ENCODE peak calls at places on chromosomes 13 and 19, in seven cellular contexts. T is AG09309; A is CD4-positive, alpha-beta T cell; D is CD8-positive, alpha-beta T cell; B is kidney epithelial cell; J is fibroblast of pulmonary artery; V is breast epithelium. R is an unnamed sample.

GRCh38 chr13:85661639-85662038 is 137.6 kb downstream of the SLITRK6 start:
- DNase-seq in D (no peak), V (no peak), A (no peak), B (no peak), T (no peak), J (no peak), R (no peak)

GRCh38 chr13:108194435-108194936 is 20.9 kb downstream of the LIG4 start:
- DNase-seq in D (no peak), T (no peak), B (no peak), A (no peak), J (no peak), V (no peak), R (no peak)

GRCh38 chr19:306151-306900 is 15.1 kb upstream of the PLPP2 start:
- DNase-seq in A (no peak), B (no peak), D (no peak), V (no peak), J (no peak), T (no peak), R (no peak)

GRCh38 chr13:41352935-41353801 is 42.1 kb downstream of the NAA16 start:
- DNase-seq in A (peak; percentile 52), J (peak; percentile 80), V (no peak), T (no peak), D (peak; percentile 42), B (peak; percentile 2), R (peak; percentile 30)

GRCh38 chr19:38023245-38023644 is 116.2 kb downstream of the SIPA1L3 start:
- DNase-seq in J (peak; percentile 64), D (no peak), T (no peak), A (no peak), V (no peak), B (no peak), R (no peak)

GRCh38 chr13:65966991-65967451 is 1263.1 kb downstream of the PCDH9 start:
- DNase-seq in T (no peak), V (no peak), B (no peak), A (no peak), J (peak; percentile 82), D (no peak), R (no peak)

GRCh38 chr19:46428278-46429141 is at the start of gene PNMA8C:
- DNase-seq in V (peak; percentile 73), D (peak; percentile 37), T (no peak), J (peak; percentile 53), B (no peak), A (peak; percentile 17), R (peak; percentile 81)

GRCh38 chr13:111210488-111210887 is 95.4 kb downstream of the ARHGEF7 start:
- DNase-seq in D (no peak), V (no peak), J (peak; percentile 83), B (peak; percentile 64), A (no peak), T (peak; percentile 68), R (no peak)

GRCh38 chr19:2478756-2479555 is 3.0 kb downstream of the GADD45B start:
- DNase-seq in D (peak; percentile 49), T (no peak), V (peak; percentile 88), J (peak; percentile 82), A (peak; percentile 56), B (no peak), R (no peak)

GRCh38 chr13:114104626-114105350 is 27.6 kb downstream of the RASA3 start:
- DNase-seq in J (no peak), D (no peak), A (no peak), B (no peak), T (no peak), V (no peak), R (no peak)

GRCh38 chr19:31141301-31141700 is 207.9 kb downstream of the TSHZ3 start:
- DNase-seq in J (no peak), V (no peak), A (no peak), T (no peak), D (no peak), B (no peak), R (no peak)

GRCh38 chr19:31139871-31140505 is 209.2 kb downstream of the TSHZ3 start:
- DNase-seq in T (peak; percentile 56), D (no peak), A (no peak), J (peak; percentile 74), V (no peak), B (peak; percentile 83), R (no peak)

GRCh38 chr19:31138077-31138476 is 211.2 kb downstream of the TSHZ3 start:
- DNase-seq in D (no peak), B (no peak), V (no peak), J (no peak), T (no peak), A (no peak), R (no peak)

GRCh38 chr19:31144069-31144468 is 205.2 kb downstream of the TSHZ3 start:
- DNase-seq in B (no peak), V (no peak), T (no peak), J (no peak), D (no peak), A (no peak), R (no peak)

GRCh38 chr19:31140717-31141116 is 208.5 kb downstream of the TSHZ3 start:
- DNase-seq in J (peak; percentile 58), D (no peak), V (no peak), A (no peak), B (peak; percentile 23), T (no peak), R (no peak)
- TF ChIP-seq CTCF in J (no peak), D (no peak), V (no peak), A (no peak), B (no peak), T (peak; percentile 16), R (no peak)

GRCh38 chr19:13842294-13843103 is 34.4 kb upstream of the NANOS3 start:
- DNase-seq in V (peak; percentile 90), J (peak; percentile 77), D (peak; percentile 63), T (no peak), B (no peak), A (peak; percentile 70), R (no peak)
- TF ChIP-seq CTCF in V (no peak), J (no peak), D (no peak), T (no peak), B (no peak), A (no peak), R (no peak)

GRCh38 chr19:50708179-50708879 is 11.3 kb downstream of the SHANK1 start:
- DNase-seq in B (no peak), V (no peak), A (no peak), T (no peak), J (no peak), D (no peak), R (no peak)

GRCh38 chr19:50711196-50711595 is 8.4 kb downstream of the SHANK1 start:
- DNase-seq in T (no peak), D (no peak), J (no peak), V (no peak), A (no peak), B (no peak), R (no peak)

GRCh38 chr19:50710612-50711011 is 9.0 kb downstream of the SHANK1 start:
- DNase-seq in B (no peak), J (no peak), A (no peak), D (no peak), V (no peak), T (no peak), R (no peak)

GRCh38 chr19:50711805-50712204 is 7.8 kb downstream of the SHANK1 start:
- DNase-seq in D (no peak), A (no peak), T (no peak), B (no peak), V (no peak), J (no peak), R (no peak)

DNA sequence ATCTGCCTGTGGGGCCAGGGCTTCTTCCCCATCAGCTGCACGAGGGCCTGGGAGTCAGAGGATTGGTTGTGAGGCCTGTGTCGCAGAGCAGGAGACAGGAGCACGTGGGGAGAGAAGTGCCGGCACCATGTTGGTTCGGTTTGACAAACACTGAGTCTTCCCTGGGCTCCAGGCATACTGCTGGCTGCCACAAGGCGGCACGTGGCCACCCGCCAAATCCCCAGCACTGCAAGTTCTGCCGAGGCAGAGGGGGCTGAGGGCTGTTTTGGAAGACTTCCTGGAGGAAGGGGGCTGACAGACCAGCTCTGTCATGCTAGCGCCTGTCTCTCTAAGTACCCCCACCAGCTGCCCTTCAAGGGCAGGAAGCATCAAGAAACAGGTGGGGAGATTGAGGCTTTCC is 9.5 kb downstream of the SHANK1 start:
- DNase-seq in A (no peak), B (no peak), D (no peak), J (no peak), T (no peak), V (no peak), R (no peak)
- TF ChIP-seq CTCF in A (no peak), B (no peak), D (no peak), J (peak; percentile 12), T (peak; percentile 31), V (no peak), R (no peak)

GRCh38 chr19:15525291-15525690 is 17.0 kb downstream of the CYP4F22 start:
- DNase-seq in A (no peak), J (no peak), B (no peak), D (no peak), V (no peak), T (no peak), R (no peak)
- TF ChIP-seq CTCF in A (no peak), J (no peak), B (no peak), D (no peak), V (no peak), T (no peak), R (no peak)

GRCh38 chr19:45103625-45104319 is 10.8 kb downstream of the PPP1R37 start:
- DNase-seq in B (no peak), V (no peak), T (no peak), A (no peak), J (no peak), D (no peak), R (no peak)
- TF ChIP-seq CTCF in B (peak; percentile 31), V (no peak), T (no peak), A (no peak), J (no peak), D (no peak), R (no peak)

DNA sequence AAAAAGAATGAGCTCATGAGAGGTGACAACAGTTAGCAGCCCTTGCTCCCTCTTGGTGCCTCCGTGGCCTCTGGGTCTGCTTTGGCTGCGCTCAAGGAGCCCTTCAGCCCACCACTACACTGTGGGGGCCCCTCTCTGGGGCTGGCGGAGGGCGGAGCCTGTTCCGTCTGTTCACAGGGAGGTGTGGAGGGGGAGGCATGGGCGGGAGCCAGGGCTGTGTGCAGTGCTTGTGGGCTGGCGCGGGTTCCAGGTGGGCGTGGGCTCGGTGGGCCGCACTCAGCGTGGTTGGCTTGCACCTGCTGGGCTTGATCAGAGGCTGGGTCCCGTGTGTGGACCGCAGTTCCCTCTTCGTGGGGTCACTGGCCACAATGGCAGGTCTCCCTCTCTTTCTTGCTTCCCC is 953.4 kb upstream of the PRR20A start:
- DNase-seq in A (no peak), V (no peak), B (no peak), J (no peak), T (no peak), D (no peak), R (no peak)
- TF ChIP-seq CTCF in A (no peak), V (no peak), B (no peak), J (no peak), T (no peak), D (no peak), R (no peak)

DNA sequence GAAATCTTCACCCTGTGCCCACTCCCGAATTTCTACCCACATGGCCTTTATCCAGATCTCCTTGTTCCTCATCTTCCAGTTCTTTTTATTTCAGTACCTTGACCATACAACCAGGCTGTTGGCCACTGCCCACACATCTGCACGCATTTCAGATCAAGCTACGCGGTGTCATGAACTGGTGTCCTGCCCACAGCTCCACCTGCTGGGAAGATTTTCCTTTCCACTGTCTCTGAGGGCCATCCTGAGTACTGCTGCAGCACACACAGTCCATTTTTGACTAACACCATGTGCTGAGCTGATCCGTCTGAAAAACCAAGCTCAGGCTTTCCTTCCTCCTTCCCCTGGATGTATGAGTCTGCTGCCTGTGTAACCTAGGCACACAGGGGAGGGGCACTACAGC is 71.8 kb downstream of the WASF3 start:
- DNase-seq in J (peak; percentile 17), D (no peak), T (no peak), A (no peak), V (no peak), B (no peak), R (no peak)
- TF ChIP-seq CTCF in J (peak; percentile 7), D (no peak), T (peak; percentile 31), A (no peak), V (no peak), B (no peak), R (no peak)

R was measured in neural crest cell.